ENCODE peak calls at places on chromosome 14, in six cellular contexts. O, P, S, D, R and T are unnamed samples.

GRCh38 chr14:103207038-103207403 is 83.8 kb downstream of the TNFAIP2 start:
- DNase-seq in D (no peak), P (no peak), S (no peak), O (peak), R (peak), T (no peak)

GRCh38 chr14:70814466-70814865 is 5.2 kb upstream of the MAP3K9 start:
- DNase-seq in D (no peak), R (no peak), P (no peak), S (no peak), O (no peak), T (no peak)

GRCh38 chr14:69543341-69544249 is 31.1 kb downstream of the CCDC177 start:
- DNase-seq in S (no peak), O (no peak), P (peak), D (no peak), R (no peak), T (peak)

GRCh38 chr14:31205681-31206535 is 1.7 kb downstream of the HECTD1 start:
- DNase-seq in O (peak), R (peak), P (no peak), S (no peak), D (peak), T (peak)

GRCh38 chr14:56108057-56108456 is 10.2 kb upstream of the PELI2 start:
- DNase-seq in D (no peak), O (no peak), P (no peak), S (no peak), R (no peak), T (no peak)

GRCh38 chr14:73025544-73025943 is 1.4 kb downstream of the ZFYVE1 start:
- DNase-seq in P (no peak), O (no peak), R (no peak), S (no peak), D (no peak), T (peak)

GRCh38 chr14:38391334-38391733 is 135.4 kb upstream of the CLEC14A start:
- DNase-seq in D (no peak), P (no peak), S (no peak), R (no peak), O (no peak), T (peak)

GRCh38 chr14:72638021-72638420 is 255.9 kb downstream of the DPF3 start:
- DNase-seq in S (no peak), P (peak), D (no peak), O (no peak), R (no peak), T (peak)

GRCh38 chr14:21642683-21643082 is 7.9 kb upstream of the OR10G2 start:
- DNase-seq in D (no peak), P (no peak), O (no peak), S (no peak), R (no peak), T (no peak)

GRCh38 chr14:24353551-24354529 is 14.0 kb upstream of the RIPK3 start:
- DNase-seq in P (no peak), S (no peak), O (no peak), R (no peak), D (peak), T (peak)

GRCh38 chr14:94601961-94602391 is 10.2 kb upstream of the SERPINA3 start:
- DNase-seq in P (peak), O (peak), D (peak), S (no peak), R (no peak), T (peak)

GRCh38 chr14:51603495-51603894 is 48.2 kb upstream of the FRMD6 start:
- DNase-seq in R (no peak), P (no peak), S (no peak), D (no peak), O (no peak), T (no peak)

GRCh38 chr14:69842671-69843407 is 36.4 kb upstream of the SMOC1 start:
- DNase-seq in S (no peak), R (no peak), O (no peak), D (no peak), P (no peak), T (no peak)

GRCh38 chr14:90819734-90820393 is 3.6 kb upstream of the TTC7B start:
- DNase-seq in P (no peak), S (no peak), R (no peak), O (no peak), D (no peak), T (no peak)

GRCh38 chr14:65879218-65880009 is 466.9 kb downstream of the FUT8 start:
- DNase-seq in D (no peak), P (peak), O (no peak), S (no peak), R (no peak), T (peak)

GRCh38 chr14:105929327-105930081 is 403.1 kb downstream of the TMEM121 start:
- DNase-seq in O (peak), D (no peak), S (no peak), P (no peak), R (no peak), T (no peak)

GRCh38 chr14:45252356-45253069 is 489 bp downstream of the MIS18BP1 start:
- DNase-seq in S (no peak), P (no peak), R (peak), O (no peak), D (no peak), T (peak)

GRCh38 chr14:103118019-103118662 is 5.1 kb upstream of the TNFAIP2 start:
- DNase-seq in O (no peak), S (no peak), R (no peak), D (no peak), P (no peak), T (peak)

GRCh38 chr14:24861083-24861630 is 188.8 kb downstream of the STXBP6 start:
- DNase-seq in D (peak), R (no peak), P (no peak), S (no peak), O (no peak), T (peak)

GRCh38 chr14:63752449-63753169 is 24.7 kb upstream of the SGPP1 start:
- DNase-seq in O (no peak), P (no peak), D (peak), S (no peak), R (no peak), T (peak)

GRCh38 chr14:28774764-28775738 is 8.5 kb downstream of the FOXG1 start:
- DNase-seq in P (no peak), O (no peak), R (no peak), D (no peak), S (no peak), T (no peak)

GRCh38 chr14:93375673-93376156 is 28.7 kb downstream of the COX8C start:
- DNase-seq in D (no peak), O (no peak), S (peak), R (no peak), P (no peak), T (no peak)

GRCh38 chr14:64279719-64280668 is 14.2 kb downstream of the ESR2 start:
- DNase-seq in O (peak), P (no peak), D (no peak), S (no peak), R (no peak), T (peak)

GRCh38 chr14:40697221-40697620 is 909.5 kb upstream of the LRFN5 start:
- DNase-seq in D (no peak), S (no peak), P (no peak), R (no peak), O (no peak), T (no peak)

GRCh38 chr14:21768116-21768874 is 94.7 kb upstream of the OR4E1 start:
- DNase-seq in D (peak), P (peak), O (peak), R (peak), S (peak), T (peak)

GRCh38 chr14:58281969-58282368 is 16.4 kb upstream of the ARID4A start:
- DNase-seq in O (no peak), D (no peak), S (no peak), P (no peak), R (no peak), T (no peak)

GRCh38 chr14:92686763-92687427 is 61.5 kb downstream of the LGMN start:
- DNase-seq in P (peak), R (peak), O (peak), S (no peak), D (no peak), T (peak)

GRCh38 chr14:81137316-81137715 is 83.4 kb downstream of the GTF2A1 start:
- DNase-seq in R (peak), S (no peak), O (no peak), P (peak), D (no peak), T (peak)

GRCh38 chr14:26199599-26200370 is 398.0 kb downstream of the NOVA1 start:
- DNase-seq in D (no peak), R (no peak), O (no peak), P (no peak), S (no peak), T (no peak)

GRCh38 chr14:69716483-69717187 is 50.3 kb upstream of the SRSF5 start:
- DNase-seq in P (no peak), O (no peak), S (no peak), R (no peak), D (no peak), T (peak)

GRCh38 chr14:89340200-89340667 is 76.8 kb downstream of the FOXN3 start:
- DNase-seq in D (peak), S (no peak), R (no peak), O (no peak), P (no peak), T (peak)

GRCh38 chr14:26870722-26871121 is 272.9 kb upstream of the NOVA1 start:
- DNase-seq in R (no peak), D (no peak), P (no peak), O (no peak), S (no peak), T (no peak)

GRCh38 chr14:106083082-106083481 is 556.7 kb downstream of the TMEM121 start:
- DNase-seq in D (no peak), S (no peak), O (no peak), P (no peak), R (no peak), T (no peak)

GRCh38 chr14:102633906-102634595 is 41.6 kb downstream of the RCOR1 start:
- DNase-seq in S (peak), D (no peak), R (no peak), P (no peak), O (no peak), T (no peak)

GRCh38 chr14:64196668-64197411 is 97.3 kb downstream of the ESR2 start:
- DNase-seq in O (no peak), P (no peak), R (peak), D (no peak), S (no peak), T (peak)

GRCh38 chr14:58717821-58718220 is 80.1 kb downstream of the DACT1 start:
- DNase-seq in O (no peak), D (no peak), S (no peak), R (no peak), P (no peak), T (peak)

GRCh38 chr14:67186789-67187188 is 2.5 kb upstream of the GARIN2 start:
- DNase-seq in P (no peak), R (no peak), O (no peak), D (no peak), S (no peak), T (peak)

GRCh38 chr14:95244587-95244986 is 75.1 kb downstream of the CLMN start:
- DNase-seq in D (no peak), P (no peak), O (no peak), R (no peak), S (no peak), T (no peak)

GRCh38 chr14:87617079-87617478 is 375.9 kb downstream of the GALC start:
- DNase-seq in S (no peak), D (no peak), O (no peak), R (no peak), P (no peak), T (no peak)

GRCh38 chr14:70827366-70828151 is 18.2 kb upstream of the MAP3K9 start:
- DNase-seq in D (peak), O (no peak), R (no peak), S (no peak), P (no peak), T (no peak)

GRCh38 chr14:55104051-55104954 is 24.7 kb upstream of the LGALS3 start:
- DNase-seq in S (no peak), R (no peak), P (no peak), O (no peak), D (no peak), T (no peak)
- TF ChIP-seq RAD21 in S (no peak), R (no peak), P (no peak), O (no peak), D (no peak), T (no peak)

DNA sequence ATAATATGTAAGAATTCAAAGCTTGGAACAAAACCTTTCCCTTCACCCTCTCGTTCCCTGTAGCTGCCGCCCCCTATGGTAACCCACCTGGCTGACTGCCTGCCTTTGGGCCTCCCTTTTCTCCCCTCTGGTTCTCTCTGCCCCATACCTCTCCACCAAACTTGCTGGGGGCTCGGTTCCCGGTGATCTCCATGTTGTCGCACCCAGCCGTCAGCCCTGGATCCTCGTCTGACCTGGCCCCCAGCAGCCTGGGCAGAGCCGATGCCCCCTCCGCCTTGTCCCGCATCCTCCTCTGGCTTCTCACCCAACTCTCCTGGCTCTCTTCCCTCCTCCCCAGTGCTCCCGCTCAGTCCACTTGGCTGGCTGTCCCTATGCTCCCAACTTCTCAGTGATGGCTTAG is 4.5 kb downstream of the CYP46A1 start:
- DNase-seq in S (no peak), O (no peak), R (no peak), P (no peak), D (no peak), T (no peak)
- TF ChIP-seq SMC3 in S (no peak), O (no peak), R (no peak), P (no peak), D (no peak), T (no peak)

GRCh38 chr14:75553761-75554160 is 24.7 kb upstream of the FLVCR2 start:
- DNase-seq in P (no peak), R (no peak), D (no peak), O (no peak), S (no peak), T (no peak)
- TF ChIP-seq RAD21 in P (no peak), R (no peak), D (no peak), O (no peak), S (no peak), T (no peak)

GRCh38 chr14:68308695-68309094 is 484.2 kb downstream of the ZFP36L1 start:
- DNase-seq in D (no peak), R (no peak), S (no peak), O (no peak), P (no peak), T (no peak)

GRCh38 chr14:68306265-68306933 is 486.5 kb downstream of the ZFP36L1 start:
- DNase-seq in R (no peak), S (peak), O (no peak), D (no peak), P (no peak), T (no peak)

GRCh38 chr14:68306934-68307758 is 485.7 kb downstream of the ZFP36L1 start:
- DNase-seq in R (no peak), S (no peak), O (no peak), P (no peak), D (peak), T (peak)

GRCh38 chr14:68309121-68309520 is 483.7 kb downstream of the ZFP36L1 start:
- DNase-seq in R (no peak), D (no peak), P (no peak), S (no peak), O (no peak), T (no peak)

GRCh38 chr14:68307769-68308168 is 485.1 kb downstream of the ZFP36L1 start:
- DNase-seq in O (no peak), P (no peak), D (no peak), S (no peak), R (no peak), T (peak)
- TF ChIP-seq SMC3 in O (no peak), P (no peak), D (no peak), S (no peak), R (no peak), T (no peak)

GRCh38 chr14:54942913-54943312 is 40.3 kb upstream of the GCH1 start:
- DNase-seq in R (no peak), O (no peak), P (no peak), S (no peak), D (no peak), T (no peak)
- TF ChIP-seq RAD21 in R (no peak), O (no peak), P (no peak), S (no peak), D (no peak), T (no peak)

GRCh38 chr14:61578745-61579144 is 116.6 kb upstream of the HIF1A start:
- DNase-seq in P (no peak), S (no peak), R (no peak), D (no peak), O (no peak), T (no peak)

GRCh38 chr14:61575126-61575525 is 120.2 kb upstream of the HIF1A start:
- DNase-seq in P (no peak), D (no peak), R (no peak), O (no peak), S (no peak), T (no peak)

GRCh38 chr14:61574514-61574807 is 120.9 kb upstream of the HIF1A start:
- DNase-seq in R (no peak), P (no peak), O (no peak), D (no peak), S (no peak), T (no peak)

GRCh38 chr14:61575751-61576150 is 119.6 kb upstream of the HIF1A start:
- DNase-seq in O (no peak), S (no peak), D (no peak), P (no peak), R (no peak), T (no peak)

DNA sequence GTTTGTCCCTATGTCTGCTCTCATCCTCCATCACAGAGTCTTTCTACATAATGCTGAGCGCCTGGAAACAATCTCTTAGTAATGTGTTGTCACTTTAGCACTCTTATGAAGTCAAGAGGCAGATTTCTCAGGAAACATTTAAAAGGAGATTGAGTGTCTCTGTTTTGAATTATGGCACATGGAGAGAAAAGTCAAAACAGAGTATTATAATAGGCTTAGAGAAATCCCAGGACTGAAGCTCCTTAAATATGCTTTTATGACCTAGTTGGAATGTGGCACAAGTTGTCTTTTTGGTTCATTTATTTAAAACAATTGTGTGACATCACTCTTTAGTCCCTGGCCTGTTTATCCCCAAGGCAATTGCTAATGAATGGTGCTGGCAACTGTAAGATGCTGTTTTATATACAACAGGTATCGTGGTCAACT is 117.8 kb upstream of the HIF1A start:
- DNase-seq in D (no peak), P (no peak), O (no peak), S (no peak), R (peak), T (no peak)
- TF ChIP-seq SMC3 in D (no peak), P (no peak), O (no peak), S (no peak), R (no peak), T (no peak)

GRCh38 chr14:100568164-100568997 is 18.8 kb downstream of the BEGAIN start:
- DNase-seq in R (peak), S (no peak), D (no peak), P (no peak), O (no peak), T (no peak)
- TF ChIP-seq RAD21 in R (no peak), S (no peak), D (no peak), P (no peak), O (no peak), T (no peak)

GRCh38 chr14:98994571-98994970 is 277.4 kb downstream of the BCL11B start:
- DNase-seq in D (no peak), S (no peak), O (no peak), R (no peak), P (no peak), T (no peak)

GRCh38 chr14:99001241-99001640 is 270.8 kb downstream of the BCL11B start:
- DNase-seq in R (no peak), O (no peak), S (no peak), P (no peak), D (no peak), T (no peak)

GRCh38 chr14:98999345-98999744 is 272.7 kb downstream of the BCL11B start:
- DNase-seq in O (no peak), R (no peak), S (no peak), P (no peak), D (no peak), T (no peak)

GRCh38 chr14:98999901-99000300 is 272.1 kb downstream of the BCL11B start:
- DNase-seq in R (no peak), S (no peak), O (no peak), D (no peak), P (no peak), T (no peak)

GRCh38 chr14:98997526-98998205 is 274.3 kb downstream of the BCL11B start:
- DNase-seq in S (no peak), P (no peak), O (no peak), D (no peak), R (no peak), T (no peak)
- TF ChIP-seq SMC3 in S (no peak), P (no peak), O (no peak), D (no peak), R (no peak), T (no peak)

GRCh38 chr14:53093206-53093605 is 59.9 kb downstream of the DDHD1 start:
- DNase-seq in P (no peak), D (no peak), R (no peak), O (no peak), S (no peak), T (peak)
- TF ChIP-seq RAD21 in P (no peak), D (no peak), R (no peak), O (no peak), S (no peak), T (no peak)